ENCODE peak calls at places on chromosomes 5 and 9, in nine cellular contexts. M is CD4-positive, alpha-beta T cell; O is tibial nerve; K is type B pancreatic cell; E is SK-MEL-5; F is substantia nigra; Z is stimulated activated CD4-positive, alpha-beta T cell treated with anti-CD3 and anti-CD28 coated beads, Interleukin-2, amount 100 ng/mL, for 24 hours; D is activated CD4-positive, alpha-beta memory T cell treated with anti-CD3 and anti-CD28 coated beads, Interleukin-2, amount 10 ng/mL, durations not matched to agents 7 days and 5 days; R is dorsolateral prefrontal cortex. J is an unnamed sample.
A peak's percentile ranks its signal among the peaks of the same experiment; 100 is the strongest.

GRCh38 chr9:121684381-121685145 is 33.1 kb downstream of the DAB2IP start:
- DNase-seq in O (no peak), R (no peak), K (no peak), F (no peak), D (no peak), M (no peak), E (peak; percentile 70), Z (no peak), J (no peak)

GRCh38 chr5:172334196-172334595 is 50.6 kb upstream of the UBTD2 start:
- DNase-seq in K (no peak), M (no peak), R (no peak), F (no peak), E (peak; percentile 51), O (no peak), D (peak; percentile 17), Z (no peak), J (no peak)

GRCh38 chr5:105726093-105726492 is 1944.6 kb downstream of the EFNA5 start:
- DNase-seq in D (no peak), R (no peak), Z (no peak), O (no peak), M (no peak), K (no peak), F (no peak), E (no peak), J (no peak)

GRCh38 chr9:34253460-34253837 is 74.6 kb downstream of the UBAP1 start:
- DNase-seq in D (no peak), K (no peak), F (no peak), Z (no peak), E (no peak), O (no peak), R (no peak), M (no peak), J (peak; percentile 32)

GRCh38 chr9:31210982-31211570 is 1173.4 kb upstream of the ACO1 start:
- DNase-seq in E (no peak), D (no peak), O (no peak), M (no peak), R (no peak), F (no peak), Z (peak; percentile 17), K (no peak), J (no peak)

GRCh38 chr9:35669331-35670145 is 4.2 kb upstream of the CA9 start:
- DNase-seq in E (no peak), O (no peak), K (no peak), M (no peak), D (no peak), Z (no peak), R (no peak), F (no peak), J (no peak)

GRCh38 chr9:111094433-111095421 is 56.5 kb upstream of the LPAR1 start:
- DNase-seq in D (no peak), M (no peak), E (no peak), R (no peak), K (no peak), O (no peak), Z (no peak), F (no peak), J (no peak)

GRCh38 chr9:13904311-13904710 is 409.6 kb downstream of the NFIB start:
- DNase-seq in O (no peak), F (no peak), M (no peak), K (no peak), R (no peak), D (no peak), E (no peak), Z (no peak), J (no peak)

GRCh38 chr9:127850286-127850830 is 4.1 kb downstream of the ENG start:
- DNase-seq in O (no peak), D (no peak), E (no peak), F (no peak), R (no peak), K (no peak), M (no peak), Z (no peak), J (no peak)

GRCh38 chr9:132147839-132148238 is 14.0 kb upstream of the NTNG2 start:
- DNase-seq in Z (no peak), R (no peak), M (no peak), E (no peak), D (no peak), K (no peak), F (no peak), O (no peak), J (no peak)

GRCh38 chr9:78691531-78691930 is 394.6 kb downstream of the PSAT1 start:
- DNase-seq in D (no peak), Z (no peak), F (no peak), O (no peak), M (no peak), K (no peak), E (no peak), R (no peak), J (no peak)

GRCh38 chr9:125475385-125475784 is 213.8 kb downstream of the GAPVD1 start:
- DNase-seq in F (no peak), M (no peak), K (no peak), Z (no peak), D (no peak), R (no peak), O (no peak), E (no peak), J (no peak)

GRCh38 chr9:135304886-135305285 is 174.7 kb upstream of the PPP1R26 start:
- DNase-seq in F (no peak), M (no peak), D (no peak), O (no peak), Z (no peak), R (no peak), K (peak; percentile 42), E (no peak), J (no peak)

GRCh38 chr5:112420111-112420864 is 1.2 kb upstream of the EPB41L4A start:
- DNase-seq in Z (peak; percentile 24), F (peak; percentile 63), M (no peak), E (peak; percentile 69), R (peak; percentile 80), O (peak; percentile 68), K (peak; percentile 86), D (peak; percentile 56), J (peak; percentile 69)